ENCODE peak calls at places on chromosome 20, in four cellular contexts. T is colonic mucosa, R is GM23338, N is IMR-90. B is an unnamed sample.
A peak's percentile ranks its signal among the peaks of the same experiment; 100 is the strongest.

GRCh38 chr20:45892828-45893500 is 1.8 kb downstream of the CTSA start:
- DNase-seq in R (no peak), N (no peak), T (peak; percentile 81), B (no peak)

GRCh38 chr20:57727863-57728262 is 18.0 kb upstream of the PMEPA1 start:
- DNase-seq in R (no peak), T (no peak), N (no peak), B (no peak)

GRCh38 chr20:36305602-36306556 is at the start of gene DLGAP4:
- DNase-seq in T (no peak), N (no peak), R (peak; percentile 72), B (no peak)

GRCh38 chr20:59149678-59150504 is 13.7 kb upstream of the ZNF831 start:
- DNase-seq in N (no peak), R (no peak), T (no peak), B (no peak)

GRCh38 chr20:2088904-2089303 is 12.7 kb upstream of the STK35 start:
- DNase-seq in T (no peak), R (peak; percentile 25), N (no peak), B (no peak)

GRCh38 chr20:49230021-49230420 is 10.8 kb downstream of the DDX27 start:
- DNase-seq in T (no peak), N (no peak), R (no peak), B (no peak)

GRCh38 chr20:38201356-38201755 is 36.3 kb upstream of the TGM2 start:
- DNase-seq in R (no peak), T (no peak), N (peak; percentile 93), B (peak; percentile 63)

GRCh38 chr20:8385247-8385646 is 253.2 kb downstream of the PLCB1 start:
- DNase-seq in R (peak; percentile 30), T (no peak), N (peak; percentile 65), B (no peak)

GRCh38 chr20:53737404-53738038 is 143.9 kb upstream of the ZNF217 start:
- DNase-seq in T (no peak), N (no peak), R (peak; percentile 22), B (no peak)

GRCh38 chr20:9807176-9807575 is 31.7 kb downstream of the PAK5 start:
- DNase-seq in T (no peak), N (no peak), R (no peak), B (no peak)

GRCh38 chr20:64049060-64049886 is at the start of gene SOX18:
- DNase-seq in T (no peak), N (peak; percentile 21), R (peak; percentile 76), B (no peak)

GRCh38 chr20:57920971-57921370 is 211.2 kb upstream of the PMEPA1 start:
- DNase-seq in R (no peak), T (no peak), N (no peak), B (no peak)

GRCh38 chr20:5504061-5504739 is 187.4 kb upstream of the PROKR2 start:
- DNase-seq in T (peak; percentile 76), N (no peak), R (peak; percentile 43), B (peak; percentile 21)

GRCh38 chr20:13029687-13030510 is 21.1 kb downstream of the SPTLC3 start:
- DNase-seq in N (peak; percentile 84), R (no peak), T (peak; percentile 22), B (peak; percentile 60)

GRCh38 chr20:11247059-11247630 is 573.3 kb upstream of the JAG1 start:
- DNase-seq in R (no peak), N (no peak), T (no peak), B (no peak)

GRCh38 chr20:47282864-47283263 is 73.6 kb downstream of the ZMYND8 start:
- DNase-seq in N (no peak), R (no peak), T (no peak), B (no peak)

GRCh38 chr20:64112691-64113443 is 5.5 kb upstream of the NPBWR2 start:
- DNase-seq in N (no peak), T (no peak), R (peak; percentile 1), B (no peak)

GRCh38 chr20:24933266-24933908 is 15.7 kb upstream of the CST7 start:
- DNase-seq in N (no peak), R (no peak), T (peak; percentile 15), B (no peak)

GRCh38 chr20:34705383-34706021 is 1.4 kb downstream of the TP53INP2 start:
- DNase-seq in R (peak; percentile 52), N (peak; percentile 23), T (peak; percentile 80), B (no peak)

GRCh38 chr20:25327521-25328235 is 63.0 kb downstream of the ABHD12 start:
- DNase-seq in N (peak; percentile 24), T (no peak), R (no peak), B (no peak)

GRCh38 chr20:59661141-59661540 is 56.8 kb downstream of the PHACTR3 start:
- DNase-seq in R (no peak), N (no peak), T (peak; percentile 7), B (no peak)

GRCh38 chr20:39532205-39532604 is 570.1 kb downstream of the DHX35 start:
- DNase-seq in N (no peak), T (peak; percentile 30), R (no peak), B (no peak)

GRCh38 chr20:38426006-38426405 is 9.1 kb downstream of the SNHG17 start:
- DNase-seq in T (no peak), N (peak; percentile 95), R (no peak), B (peak; percentile 73)

GRCh38 chr20:673606-674005 is 2.0 kb downstream of the SCRT2 start:
- DNase-seq in N (no peak), R (no peak), T (no peak), B (no peak)

GRCh38 chr20:10385850-10386544 is 48.0 kb downstream of the MKKS start:
- DNase-seq in T (no peak), N (no peak), R (no peak), B (no peak)

GRCh38 chr20:25148181-25148981 is 47.1 kb upstream of the ENTPD6 start:
- DNase-seq in T (peak; percentile 30), R (peak; percentile 68), N (peak; percentile 51), B (no peak)

DNA sequence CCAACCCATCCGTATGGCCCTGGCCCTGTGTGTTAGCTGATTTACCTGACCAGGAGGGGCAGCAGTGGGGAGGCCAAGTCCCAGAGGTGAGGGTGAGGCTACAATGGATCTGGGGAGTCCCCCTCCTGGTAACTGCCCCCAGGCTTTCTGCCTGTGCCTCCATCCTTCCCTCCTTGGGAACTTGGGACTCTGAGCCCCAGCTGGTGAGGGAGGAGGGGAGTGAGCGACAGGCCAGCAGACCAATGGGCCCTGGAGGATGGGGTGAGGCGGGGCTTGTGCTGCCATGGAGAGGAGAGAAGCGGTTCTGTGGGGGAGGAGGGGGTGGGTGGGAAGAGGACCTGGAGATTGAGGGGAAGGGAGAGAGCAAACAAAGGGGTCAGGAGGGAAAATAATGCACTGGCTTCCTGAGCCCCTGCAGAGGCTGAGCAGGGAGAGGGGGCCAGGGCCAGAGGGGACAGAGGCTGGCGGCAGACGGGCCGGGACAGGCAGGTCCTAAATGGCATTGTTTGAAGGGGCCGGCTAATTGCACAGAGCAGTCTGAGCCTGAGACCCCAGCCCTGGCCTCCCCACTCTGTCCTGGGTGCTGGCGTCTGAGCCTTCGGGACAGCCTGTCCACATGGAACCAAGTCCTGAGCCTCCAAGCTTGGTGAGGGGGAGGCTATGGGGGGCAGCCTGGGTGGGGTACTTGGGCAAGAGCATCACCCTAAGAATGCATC is 17.5 kb downstream of the DNMT3B start:
- DNase-seq in R (peak; percentile 67), N (no peak), T (no peak), B (no peak)
- H3K36me3 ChIP-seq in R (peaks cover 98% of the 10 kb centered on the region), N (peaks cover 3% of the 10 kb centered on the region), T (no peaks in the 10 kb centered on the region), B (no peaks in the 10 kb centered on the region)

GRCh38 chr20:43988867-43989266 is 74.2 kb downstream of the TOX2 start:
- DNase-seq in R (no peak), N (peak; percentile 55), T (no peak), B (peak; percentile 9)
- TF ChIP-seq CTCF in R (no peak), N (peak; percentile 38), T (no peak), B (peak; percentile 44)

GRCh38 chr20:62195736-62196135 is 12.9 kb downstream of the MTG2 start:
- DNase-seq in T (no peak), N (no peak), R (no peak), B (no peak)

GRCh38 chr20:62193079-62194025 is 10.5 kb downstream of the MTG2 start:
- DNase-seq in T (no peak), R (no peak), N (no peak), B (no peak)

GRCh38 chr20:62197321-62197720 is 14.5 kb downstream of the MTG2 start:
- DNase-seq in R (no peak), N (no peak), T (no peak), B (no peak)

GRCh38 chr20:62196286-62196685 is 13.5 kb downstream of the MTG2 start:
- DNase-seq in R (no peak), T (no peak), N (no peak), B (no peak)

DNA sequence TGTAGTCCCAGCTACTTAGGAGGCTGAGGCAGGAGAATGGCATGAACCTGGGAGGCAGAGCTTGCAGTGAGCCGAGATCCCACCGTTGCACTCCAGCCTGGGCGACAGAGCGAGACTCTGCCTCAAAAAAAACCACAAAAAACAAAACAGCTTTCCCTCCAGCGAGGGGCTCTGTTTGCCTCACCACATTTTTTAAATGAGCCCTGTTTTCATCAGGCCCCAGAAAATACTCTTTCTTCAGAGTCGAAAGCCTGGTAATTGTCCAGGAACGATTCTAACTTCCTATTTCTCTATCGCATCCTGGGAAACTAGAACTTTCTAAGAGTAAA is 12.2 kb downstream of the MTG2 start:
- DNase-seq in T (no peak), R (no peak), N (no peak), B (no peak)
- H3K36me3 ChIP-seq in T (peaks cover 13% of the 10 kb centered on the region), R (no peaks in the 10 kb centered on the region), N (peaks cover 39% of the 10 kb centered on the region), B (peaks cover 17% of the 10 kb centered on the region)

GRCh38 chr20:16576219-16576618 is 3.0 kb upstream of the KIF16B start:
- DNase-seq in R (peak; percentile 27), T (no peak), N (no peak), B (no peak)

GRCh38 chr20:16575390-16576140 is 2.3 kb upstream of the KIF16B start:
- DNase-seq in N (no peak), T (peak; percentile 32), R (peak; percentile 35), B (no peak)

GRCh38 chr20:16574656-16575355 is 1.6 kb upstream of the KIF16B start:
- DNase-seq in R (peak; percentile 89), T (peak; percentile 94), N (peak; percentile 68), B (peak; percentile 26)

GRCh38 chr20:16571333-16571732 is 1.9 kb downstream of the KIF16B start:
- DNase-seq in T (no peak), R (no peak), N (no peak), B (no peak)

GRCh38 chr20:16573011-16573965 is at the start of gene KIF16B:
- DNase-seq in N (peak; percentile 76), T (peak; percentile 94), R (peak; percentile 93), B (peak; percentile 32)
- TF ChIP-seq CTCF in N (no peak), T (no peak), R (peak; percentile 2), B (peak; percentile 9)

GRCh38 chr20:32809907-32810306 is 9.8 kb upstream of the MAPRE1 start:
- DNase-seq in R (no peak), T (no peak), N (no peak), B (no peak)

GRCh38 chr20:32807706-32808105 is 12.0 kb upstream of the MAPRE1 start:
- DNase-seq in N (no peak), T (no peak), R (peak; percentile 91), B (no peak)

GRCh38 chr20:32810941-32811340 is 8.8 kb upstream of the MAPRE1 start:
- DNase-seq in R (peak; percentile 53), N (no peak), T (no peak), B (no peak)

GRCh38 chr20:32806356-32806755 is 13.4 kb upstream of the MAPRE1 start:
- DNase-seq in N (no peak), T (no peak), R (no peak), B (no peak)

DNA sequence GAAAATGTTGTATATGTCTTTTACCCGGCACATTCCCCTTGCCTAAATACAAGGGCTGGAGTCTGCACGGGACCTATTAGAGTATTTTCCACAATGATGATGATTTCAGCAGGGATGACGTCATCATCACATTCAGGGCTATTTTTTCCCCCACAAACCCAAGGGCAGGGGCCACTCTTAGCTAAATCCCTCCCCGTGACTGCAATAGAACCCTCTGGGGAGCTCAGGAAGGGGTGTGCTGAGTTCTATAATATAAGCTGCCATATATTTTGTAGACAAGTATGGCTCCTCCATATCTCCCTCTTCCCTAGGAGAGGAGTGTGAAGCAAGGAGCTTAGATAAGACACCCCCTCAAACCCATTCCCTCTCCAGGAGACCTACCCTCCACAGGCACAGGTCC is 11.3 kb upstream of the MAPRE1 start:
- DNase-seq in T (no peak), N (no peak), R (no peak), B (no peak)
- H3K36me3 ChIP-seq in T (no peaks in the 10 kb centered on the region), N (peaks cover 7% of the 10 kb centered on the region), R (peaks cover 67% of the 10 kb centered on the region), B (no peaks in the 10 kb centered on the region)

B was measured in BJ.